ENCODE peak calls at places on chromosome 17, in six cellular contexts. One of them, this sample, is unnamed.

GRCh38 chr17:10025976-10026785 is 121.1 kb upstream of the RCVRN start:
- DNase-seq in HS-5: no peak
- DNase-seq in NCI-H460: no peak
- DNase-seq in BE2C: no peak
- DNase-seq in A549: no peak
- DNase-seq in T-helper 1 cell: no peak
- DNase-seq in this sample: no peak

GRCh38 chr17:58324409-58325288 is 3.9 kb downstream of the TSPOAP1 start:
- DNase-seq in NCI-H460: no peak
- DNase-seq in A549: no peak
- DNase-seq in HS-5: no peak
- DNase-seq in T-helper 1 cell: no peak
- DNase-seq in BE2C: peak; percentile 71
- DNase-seq in this sample: no peak

GRCh38 chr17:12342609-12343248 is 322.1 kb downstream of the MAP2K4 start:
- DNase-seq in A549: peak; percentile 65
- DNase-seq in NCI-H460: peak; percentile 5
- DNase-seq in T-helper 1 cell: no peak
- DNase-seq in BE2C: no peak
- DNase-seq in HS-5: no peak
- DNase-seq in this sample: peak; percentile 5

GRCh38 chr17:7261377-7262191 is 694 bp downstream of the CLDN7 start:
- DNase-seq in NCI-H460: no peak
- DNase-seq in A549: no peak
- DNase-seq in HS-5: no peak
- DNase-seq in BE2C: no peak
- DNase-seq in T-helper 1 cell: no peak
- DNase-seq in this sample: no peak

GRCh38 chr17:11511696-11512095 is 86.6 kb upstream of the DNAH9 start:
- DNase-seq in NCI-H460: no peak
- DNase-seq in T-helper 1 cell: no peak
- DNase-seq in HS-5: no peak
- DNase-seq in A549: no peak
- DNase-seq in BE2C: no peak
- DNase-seq in this sample: no peak

GRCh38 chr17:20141201-20141999 is 132.2 kb downstream of the SPECC1 start:
- DNase-seq in A549: no peak
- DNase-seq in T-helper 1 cell: no peak
- DNase-seq in HS-5: no peak
- DNase-seq in NCI-H460: no peak
- DNase-seq in BE2C: no peak
- DNase-seq in this sample: no peak

GRCh38 chr17:144936-145670 is 7.7 kb downstream of the SCGB1C2 start:
- DNase-seq in A549: no peak
- DNase-seq in NCI-H460: no peak
- DNase-seq in T-helper 1 cell: no peak
- DNase-seq in HS-5: no peak
- DNase-seq in BE2C: no peak
- DNase-seq in this sample: no peak

GRCh38 chr17:31433811-31434210 is 42.3 kb downstream of the RAB11FIP4 start:
- DNase-seq in T-helper 1 cell: no peak
- DNase-seq in HS-5: no peak
- DNase-seq in BE2C: no peak
- DNase-seq in A549: no peak
- DNase-seq in NCI-H460: no peak
- DNase-seq in this sample: no peak

GRCh38 chr17:17141860-17142552 is 64.1 kb downstream of the PLD6 start:
- DNase-seq in NCI-H460: peak; percentile 19
- DNase-seq in HS-5: no peak
- DNase-seq in BE2C: peak; percentile 45
- DNase-seq in A549: peak; percentile 63
- DNase-seq in T-helper 1 cell: peak; percentile 41
- DNase-seq in this sample: no peak

GRCh38 chr17:38404174-38404943 is 23.9 kb upstream of the ARHGAP23 start:
- DNase-seq in NCI-H460: no peak
- DNase-seq in BE2C: no peak
- DNase-seq in T-helper 1 cell: no peak
- DNase-seq in A549: no peak
- DNase-seq in HS-5: no peak
- DNase-seq in this sample: no peak

GRCh38 chr17:4340914-4341615 is 25.4 kb downstream of the UBE2G1 start:
- DNase-seq in A549: no peak
- DNase-seq in BE2C: no peak
- DNase-seq in NCI-H460: no peak
- DNase-seq in T-helper 1 cell: no peak
- DNase-seq in HS-5: no peak
- DNase-seq in this sample: no peak

GRCh38 chr17:37555386-37555785 is 53.8 kb downstream of the SYNRG start:
- DNase-seq in T-helper 1 cell: no peak
- DNase-seq in HS-5: no peak
- DNase-seq in NCI-H460: no peak
- DNase-seq in A549: no peak
- DNase-seq in BE2C: no peak
- DNase-seq in this sample: no peak

GRCh38 chr17:72189781-72190593 is 69.2 kb downstream of the SOX9 start:
- DNase-seq in T-helper 1 cell: no peak
- DNase-seq in HS-5: no peak
- DNase-seq in NCI-H460: no peak
- DNase-seq in BE2C: no peak
- DNase-seq in A549: no peak
- DNase-seq in this sample: no peak

GRCh38 chr17:21105081-21105480 is 21.7 kb upstream of the DHRS7B start:
- DNase-seq in NCI-H460: no peak
- DNase-seq in T-helper 1 cell: no peak
- DNase-seq in BE2C: no peak
- DNase-seq in A549: no peak
- DNase-seq in HS-5: no peak
- DNase-seq in this sample: no peak

GRCh38 chr17:31366088-31366487 is 25.4 kb upstream of the RAB11FIP4 start:
- DNase-seq in NCI-H460: no peak
- DNase-seq in BE2C: no peak
- DNase-seq in A549: no peak
- DNase-seq in T-helper 1 cell: no peak
- DNase-seq in HS-5: no peak
- DNase-seq in this sample: no peak

GRCh38 chr17:64780096-64781012 is 118.2 kb upstream of the SMURF2 start:
- DNase-seq in NCI-H460: no peak
- DNase-seq in A549: peak; percentile 62
- DNase-seq in BE2C: peak; percentile 34
- DNase-seq in T-helper 1 cell: peak; percentile 74
- DNase-seq in HS-5: no peak
- DNase-seq in this sample: no peak

GRCh38 chr17:13694934-13695333 is 93.2 kb upstream of the HS3ST3A1 start:
- DNase-seq in A549: no peak
- DNase-seq in HS-5: no peak
- DNase-seq in T-helper 1 cell: no peak
- DNase-seq in BE2C: no peak
- DNase-seq in NCI-H460: no peak
- DNase-seq in this sample: no peak

This sample was measured in Panc1.